ENCODE peak calls at places on chromosomes 6 and 20, in eight cellular contexts. G, D, J, X, F, Y, U and I are unnamed samples.

GRCh38 chr6:62669831-62670230 is 383.8 kb upstream of the KHDRBS2 start:
- DNase-seq in X (no peak), J (no peak), D (no peak), G (no peak), U (no peak), Y (no peak), F (no peak), I (no peak)

GRCh38 chr6:111982681-111983080 is 71.2 kb upstream of the CCN6 start:
- DNase-seq in X (no peak), U (no peak), D (no peak), Y (no peak), F (no peak), J (no peak), G (no peak), I (peak; percentile 85)

GRCh38 chr6:170440437-170440836 is 112.7 kb downstream of the PSMB1 start:
- DNase-seq in G (no peak), Y (peak; percentile 47), J (no peak), D (no peak), F (no peak), X (no peak), U (no peak), I (no peak)

GRCh38 chr6:167093922-167094432 is 28.9 kb upstream of the CCR6 start:
- DNase-seq in Y (no peak), F (peak; percentile 32), X (no peak), D (no peak), U (no peak), J (peak; percentile 70), G (no peak), I (no peak)

GRCh38 chr6:73739097-73739496 is 43.1 kb downstream of the CD109 start:
- DNase-seq in Y (no peak), F (peak; percentile 55), U (no peak), D (no peak), J (peak; percentile 82), X (peak; percentile 55), G (peak; percentile 31), I (no peak)

GRCh38 chr20:37789408-37789807 is 95.6 kb downstream of the CTNNBL1 start:
- DNase-seq in G (no peak), F (no peak), D (no peak), U (no peak), J (no peak), Y (no peak), X (no peak), I (no peak)

GRCh38 chr6:81465859-81466258 is 286.6 kb downstream of the TENT5A start:
- DNase-seq in D (no peak), G (no peak), F (peak; percentile 5), X (peak; percentile 2), U (no peak), Y (no peak), J (peak; percentile 21), I (peak; percentile 12)

GRCh38 chr20:17720755-17721154 is 21.0 kb downstream of the BANF2 start:
- DNase-seq in J (no peak), D (no peak), U (no peak), X (no peak), G (no peak), Y (no peak), F (no peak), I (no peak)

GRCh38 chr6:4973972-4974885 is 29.6 kb downstream of the RPP40 start:
- DNase-seq in J (no peak), G (no peak), X (no peak), F (peak; percentile 96), Y (no peak), D (no peak), U (no peak), I (no peak)

GRCh38 chr20:60011512-60012507 is 53.6 kb downstream of the CDH26 start:
- DNase-seq in J (no peak), D (no peak), G (no peak), X (peak; percentile 73), F (no peak), U (no peak), Y (no peak), I (no peak)

GRCh38 chr6:16669227-16669626 is 92.0 kb downstream of the ATXN1 start:
- DNase-seq in Y (no peak), J (no peak), F (no peak), D (no peak), U (no peak), X (no peak), G (no peak), I (peak; percentile 67)

GRCh38 chr6:20539387-20539786 is 5.1 kb downstream of the CDKAL1 start:
- DNase-seq in U (no peak), F (no peak), Y (no peak), D (no peak), J (no peak), X (no peak), G (no peak), I (no peak)

GRCh38 chr20:17885544-17885943 is 83.0 kb downstream of the SNX5 start:
- DNase-seq in X (no peak), F (no peak), D (no peak), Y (no peak), J (no peak), G (no peak), U (no peak), I (no peak)

GRCh38 chr6:17606606-17607005 is 6.5 kb downstream of the FAM8A1 start:
- DNase-seq in G (no peak), D (no peak), J (no peak), U (no peak), X (no peak), Y (no peak), F (no peak), I (no peak)

GRCh38 chr6:431986-432385 is 40.4 kb downstream of the IRF4 start:
- DNase-seq in J (no peak), X (no peak), G (no peak), F (no peak), Y (no peak), D (no peak), U (no peak), I (no peak)

GRCh38 chr6:132298344-132298949 is 102.8 kb downstream of the MOXD1 start:
- DNase-seq in J (peak; percentile 79), U (no peak), X (no peak), G (no peak), D (no peak), F (peak; percentile 13), Y (peak; percentile 65), I (peak; percentile 54)

GRCh38 chr6:79077680-79078056 is 386 bp downstream of the PHIP start:
- DNase-seq in D (no peak), J (no peak), X (no peak), U (peak; percentile 26), F (no peak), Y (no peak), G (no peak), I (no peak)

GRCh38 chr6:74607934-74608333 is 597.9 kb downstream of the COL12A1 start:
- DNase-seq in U (no peak), Y (no peak), G (no peak), D (no peak), X (no peak), J (no peak), F (no peak), I (no peak)

GRCh38 chr6:2911171-2911570 is 8.1 kb upstream of the SERPINB9 start:
- DNase-seq in F (no peak), J (peak; percentile 34), D (no peak), U (no peak), Y (peak; percentile 15), G (no peak), X (no peak), I (no peak)

GRCh38 chr20:15942130-15942529 is 631.1 kb downstream of the KIF16B start:
- DNase-seq in Y (no peak), U (no peak), F (no peak), D (no peak), G (no peak), J (no peak), X (no peak), I (peak; percentile 78)

GRCh38 chr20:20780127-20780822 is 67.8 kb upstream of the RALGAPA2 start:
- DNase-seq in G (peak; percentile 69), U (no peak), D (no peak), X (peak; percentile 21), Y (peak; percentile 84), J (peak; percentile 20), F (no peak), I (peak; percentile 37)

GRCh38 chr6:32432050-32432450 is 7.6 kb upstream of the HLA-DRA start:
- DNase-seq in Y (no peak), U (no peak), F (no peak), G (no peak), X (no peak), J (peak; percentile 71), D (no peak), I (no peak)

GRCh38 chr20:48342822-48343513 is 484.8 kb downstream of the PREX1 start:
- DNase-seq in F (no peak), Y (no peak), X (no peak), J (no peak), U (no peak), D (no peak), G (no peak), I (no peak)

GRCh38 chr20:24403410-24403809 is 66.0 kb upstream of the SYNDIG1 start:
- DNase-seq in Y (no peak), G (no peak), F (no peak), D (peak; percentile 19), J (no peak), U (no peak), X (no peak), I (no peak)

GRCh38 chr20:44398303-44398702 is 42.8 kb downstream of the HNF4A start:
- DNase-seq in J (no peak), D (peak; percentile 77), Y (no peak), X (no peak), F (no peak), U (peak; percentile 65), G (no peak), I (peak; percentile 89)

GRCh38 chr20:64223526-64224067 is 32.0 kb upstream of the PCMTD2 start:
- DNase-seq in D (no peak), Y (no peak), G (no peak), X (no peak), U (no peak), F (peak; percentile 89), J (no peak), I (no peak)

GRCh38 chr20:50980071-50980681 is 21.6 kb downstream of the MOCS3 start:
- DNase-seq in F (no peak), D (peak; percentile 89), U (peak; percentile 76), J (no peak), Y (no peak), G (no peak), X (no peak), I (peak; percentile 43)

GRCh38 chr20:23231561-23232218 is 118.9 kb upstream of the NXT1 start:
- DNase-seq in F (no peak), D (no peak), X (no peak), J (no peak), Y (no peak), G (no peak), U (peak; percentile 21), I (peak; percentile 2)

GRCh38 chr6:73854998-73855718 is 159.2 kb downstream of the CD109 start:
- DNase-seq in F (no peak), Y (no peak), D (no peak), X (peak; percentile 47), J (peak; percentile 80), U (no peak), G (no peak), I (no peak)

GRCh38 chr6:150177260-150178246 is 34.7 kb downstream of the PPP1R14C start:
- DNase-seq in X (no peak), J (no peak), G (no peak), U (no peak), F (peak; percentile 19), Y (no peak), D (no peak), I (no peak)

GRCh38 chr6:36129889-36130671 is at the start of gene MAPK13:
- DNase-seq in G (no peak), D (no peak), F (no peak), J (no peak), Y (peak; percentile 57), X (peak; percentile 33), U (no peak), I (peak; percentile 79)

GRCh38 chr6:142842423-142843261 is 102.3 kb downstream of the HIVEP2 start:
- DNase-seq in F (no peak), Y (no peak), X (no peak), D (no peak), U (no peak), G (no peak), J (peak; percentile 62), I (peak; percentile 30)

GRCh38 chr6:6889601-6890000 is 218.2 kb upstream of the RREB1 start:
- DNase-seq in Y (no peak), D (no peak), G (no peak), J (no peak), X (no peak), U (no peak), F (no peak), I (no peak)

GRCh38 chr6:112910256-112910655 is 563.1 kb downstream of the RFPL4B start:
- DNase-seq in J (no peak), F (no peak), X (no peak), D (no peak), U (no peak), G (no peak), Y (no peak), I (no peak)